ENCODE peak calls at places on chromosomes 6 and 20, in five cellular contexts. C is CD8-positive, alpha-beta memory T cell; M is uterus; X is fibroblast of lung; P is tibial nerve. E is an unnamed sample.

GRCh38 chr6:125357515-125358256 is 55.9 kb upstream of the HDDC2 start:
- DNase-seq in C (no peak), M (no peak), X (peak; percentile 37), P (no peak), E (no peak)

GRCh38 chr20:58708246-58708931 is 15.8 kb downstream of the NPEPL1 start:
- DNase-seq in C (no peak), M (peak; percentile 7), X (no peak), P (peak; percentile 2), E (no peak)

GRCh38 chr20:24915440-24915839 is 33.6 kb upstream of the CST7 start:
- DNase-seq in C (no peak), M (no peak), X (no peak), P (no peak), E (no peak)

GRCh38 chr6:166683477-166683876 is 56.4 kb upstream of the RPS6KA2 start:
- DNase-seq in C (no peak), M (no peak), X (peak; percentile 82), P (no peak), E (no peak)

GRCh38 chr6:2733324-2733723 is 17.4 kb downstream of the MYLK4 start:
- DNase-seq in C (peak; percentile 54), M (no peak), X (peak; percentile 54), P (peak; percentile 47), E (peak; percentile 5)

GRCh38 chr20:51961964-51962761 is 159.8 kb upstream of the SALL4 start:
- DNase-seq in C (no peak), M (no peak), X (no peak), P (no peak), E (no peak)

GRCh38 chr6:166972101-166972500 is 15.8 kb upstream of the RNASET2 start:
- DNase-seq in C (no peak), M (no peak), X (no peak), P (no peak), E (no peak)

GRCh38 chr6:54847799-54848597 is 1.4 kb downstream of the FAM83B start:
- DNase-seq in C (no peak), M (no peak), X (peak; percentile 29), P (no peak), E (no peak)

GRCh38 chr20:20519269-20519668 is 151.4 kb downstream of the INSM1 start:
- DNase-seq in C (no peak), M (no peak), X (no peak), P (no peak), E (no peak)

GRCh38 chr20:58571341-58571941 is 56.2 kb upstream of the APCDD1L start:
- DNase-seq in C (no peak), M (no peak), X (no peak), P (no peak), E (no peak)

GRCh38 chr20:35771689-35772562 is at the start of gene PHF20:
- DNase-seq in C (peak; percentile 100), M (peak; percentile 99), X (peak; percentile 93), P (peak; percentile 99), E (peak; percentile 100)

GRCh38 chr6:39892490-39893129 is 41.7 kb downstream of the MOCS1 start:
- DNase-seq in C (no peak), M (peak; percentile 67), X (peak; percentile 54), P (peak; percentile 66), E (no peak)

GRCh38 chr20:50931048-50931305 is 260 bp downstream of the ADNP start:
- DNase-seq in C (peak; percentile 88), M (no peak), X (no peak), P (no peak), E (no peak)

GRCh38 chr20:50013976-50014375 is 31.2 kb downstream of the SNAI1 start:
- DNase-seq in C (no peak), M (no peak), X (no peak), P (no peak), E (no peak)

GRCh38 chr6:152571089-152571488 is 66.1 kb downstream of the SYNE1 start:
- DNase-seq in C (no peak), M (no peak), X (no peak), P (no peak), E (no peak)

GRCh38 chr20:36761125-36761524 is 12.4 kb downstream of the DSN1 start:
- DNase-seq in C (no peak), M (no peak), X (no peak), P (no peak), E (no peak)

GRCh38 chr6:68723128-68723527 is 88.0 kb downstream of the ADGRB3 start:
- DNase-seq in C (no peak), M (no peak), X (no peak), P (no peak), E (no peak)

GRCh38 chr6:165663736-165664552 is 903 bp upstream of the PDE10A start:
- DNase-seq in C (no peak), M (no peak), X (peak; percentile 19), P (no peak), E (no peak)

GRCh38 chr6:130167655-130168054 is 55.1 kb downstream of the SAMD3 start:
- DNase-seq in C (no peak), M (no peak), X (peak; percentile 29), P (no peak), E (no peak)

GRCh38 chr6:52087498-52087999 is at the start of gene PKHD1:
- DNase-seq in C (no peak), M (no peak), X (no peak), P (no peak), E (no peak)

GRCh38 chr6:155604991-155605390 is 149.4 kb upstream of the NOX3 start:
- DNase-seq in C (no peak), M (no peak), X (peak; percentile 39), P (no peak), E (no peak)

GRCh38 chr6:16677458-16677857 is 83.8 kb downstream of the ATXN1 start:
- DNase-seq in C (no peak), M (no peak), X (no peak), P (no peak), E (no peak)

GRCh38 chr20:51494241-51495110 is 48.0 kb downstream of the NFATC2 start:
- DNase-seq in C (peak; percentile 62), M (no peak), X (no peak), P (no peak), E (peak; percentile 29)

GRCh38 chr6:21522007-21522758 is 71.4 kb upstream of the SOX4 start:
- DNase-seq in C (no peak), M (no peak), X (no peak), P (no peak), E (no peak)

GRCh38 chr20:47273591-47274235 is 82.8 kb downstream of the ZMYND8 start:
- DNase-seq in C (no peak), M (no peak), X (peak; percentile 84), P (no peak), E (no peak)

GRCh38 chr6:12047304-12047703 is 35.2 kb downstream of the HIVEP1 start:
- DNase-seq in C (no peak), M (no peak), X (no peak), P (no peak), E (no peak)

GRCh38 chr6:119612176-119612870 is 262.8 kb upstream of the MAN1A1 start:
- DNase-seq in C (no peak), M (no peak), X (peak; percentile 18), P (no peak), E (no peak)

GRCh38 chr6:6006428-6007310 is at the start of gene NRN1:
- DNase-seq in C (no peak), M (no peak), X (no peak), P (no peak), E (no peak)

GRCh38 chr6:81996414-81996813 is 243.9 kb upstream of the TENT5A start:
- DNase-seq in C (no peak), M (no peak), X (peak; percentile 94), P (no peak), E (no peak)

GRCh38 chr6:125942677-125943527 is 13.7 kb upstream of the HINT3 start:
- DNase-seq in C (no peak), M (no peak), X (peak; percentile 57), P (no peak), E (no peak)

GRCh38 chr20:22585786-22586493 is 1.6 kb upstream of the FOXA2 start:
- DNase-seq in C (no peak), M (no peak), X (no peak), P (no peak), E (no peak)

GRCh38 chr20:22582960-22583772 is 1.2 kb downstream of the FOXA2 start:
- DNase-seq in C (no peak), M (no peak), X (no peak), P (no peak), E (no peak)

GRCh38 chr20:22583773-22584629 is at the start of gene FOXA2:
- DNase-seq in C (no peak), M (no peak), X (no peak), P (no peak), E (no peak)

GRCh38 chr20:22584922-22585785 is 782 bp upstream of the FOXA2 start:
- DNase-seq in C (no peak), M (no peak), X (no peak), P (no peak), E (no peak)

DNA sequence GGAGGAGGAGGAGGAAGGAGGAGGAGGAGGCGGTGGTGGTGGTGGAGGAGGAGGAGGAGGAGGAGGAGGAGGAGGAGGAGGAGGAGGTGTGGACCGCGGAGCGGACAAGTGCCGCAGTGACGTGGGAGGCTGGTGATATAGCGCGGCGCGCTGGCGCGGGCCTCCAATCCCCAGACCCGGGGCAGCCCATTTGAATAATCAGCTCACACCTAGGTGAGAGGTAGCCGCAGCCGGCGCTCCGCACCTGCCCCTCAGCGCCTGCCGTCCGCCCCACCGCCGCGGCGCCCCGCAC is 204 bp upstream of the FOXA2 start:
- DNase-seq in C (no peak), M (no peak), X (no peak), P (no peak), E (no peak)
- H3K9me3 ChIP-seq in C (no peaks in the 10 kb centered on the region), M (no peaks in the 10 kb centered on the region), X (no peaks in the 10 kb centered on the region), P (no peaks in the 10 kb centered on the region), E (no peaks in the 10 kb centered on the region)

GRCh38 chr20:17935186-17935585 is 33.4 kb downstream of the SNX5 start:
- DNase-seq in C (no peak), M (no peak), X (peak; percentile 27), P (no peak), E (no peak)
- H3K27ac ChIP-seq in C (no peak overlapping the region), M (no peak overlapping the region), X (no peak overlapping the region), P (no peak overlapping the region), E (no peak overlapping the region)

GRCh38 chr20:63499333-63499969 is 568 bp upstream of the EEF1A2 start:
- DNase-seq in C (peak; percentile 45), M (no peak), X (no peak), P (no peak), E (no peak)

GRCh38 chr20:63497138-63497945 is 1.5 kb downstream of the EEF1A2 start:
- DNase-seq in C (peak; percentile 45), M (no peak), X (no peak), P (no peak), E (no peak)

GRCh38 chr20:63500151-63500901 is 1.4 kb upstream of the EEF1A2 start:
- DNase-seq in C (peak; percentile 45), M (no peak), X (no peak), P (no peak), E (no peak)

GRCh38 chr20:63497946-63498935 is 642 bp downstream of the EEF1A2 start:
- DNase-seq in C (peak; percentile 46), M (no peak), X (peak; percentile 42), P (no peak), E (no peak)

DNA sequence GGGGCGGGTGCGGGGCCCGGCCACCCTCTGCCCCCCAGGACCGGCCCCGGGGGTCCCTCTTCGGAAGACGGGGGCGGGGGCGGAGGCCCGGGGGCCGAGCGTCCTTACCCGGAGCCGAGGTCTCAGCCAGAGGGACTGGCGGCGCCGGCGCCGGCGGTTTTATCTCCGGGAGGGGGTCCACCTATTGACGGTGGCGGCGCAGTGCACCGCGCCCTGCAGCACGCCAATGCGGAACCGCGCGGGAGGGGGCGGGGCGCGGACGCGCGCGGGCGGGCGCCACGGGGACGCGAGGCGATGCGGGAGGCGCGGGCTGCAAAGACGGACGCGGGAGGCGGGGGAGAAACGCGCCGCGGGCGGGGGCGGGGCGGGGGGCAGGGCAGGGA is at the start of gene EEF1A2:
- DNase-seq in C (peak; percentile 73), M (no peak), X (no peak), P (no peak), E (peak; percentile 47)
- H3K4me3 ChIP-seq in C (no peak within 1 kb of the TSS), M (no peak within 1 kb of the TSS), X (no peak within 1 kb of the TSS), P (peak within 1 kb of the TSS; percentile 37), E (peak within 1 kb of the TSS; percentile 37)

GRCh38 chr6:351011-351866 is 40.3 kb upstream of the IRF4 start:
- DNase-seq in C (no peak), M (no peak), X (no peak), P (no peak), E (no peak)
- H3K9me3 ChIP-seq in C (no peaks in the 10 kb centered on the region), M (no peaks in the 10 kb centered on the region), X (no peaks in the 10 kb centered on the region), P (no peaks in the 10 kb centered on the region), E (no peaks in the 10 kb centered on the region)

E was measured in effector memory CD4-positive, alpha-beta T cell.